ENCODE peak calls at places on chromosome 3, in seven cellular contexts. Y is stimulated activated CD4-positive, alpha-beta T cell treated with anti-CD3 and anti-CD28 coated beads, TNF-alpha, amount 100 ng/mL, for 48 hours; K is naive thymus-derived CD8-positive, alpha-beta T cell; Z is T-cell; P is NCI-H2029 treated with DMSO at 0.1 percent for 48 hours; V is MCF 10A; X is pulmonary artery endothelial cell. J is an unnamed sample.

GRCh38 chr3:45092132-45093031 is 53.8 kb downstream of the CDCP1 start:
- DNase-seq in P (no peak), Y (no peak), X (no peak), V (peak; percentile 71), K (no peak), Z (no peak), J (no peak)

GRCh38 chr3:191382661-191383060 is 52.3 kb upstream of the UTS2B start:
- DNase-seq in Z (no peak), P (no peak), Y (no peak), X (no peak), V (no peak), K (no peak), J (no peak)

GRCh38 chr3:134374791-134375541 is 719 bp upstream of the AMOTL2 start:
- DNase-seq in Y (no peak), Z (no peak), K (no peak), X (no peak), P (peak; percentile 68), V (peak; percentile 78), J (peak; percentile 40)

GRCh38 chr3:117507958-117508357 is 798.4 kb downstream of the TUSC7 start:
- DNase-seq in Z (no peak), Y (no peak), P (no peak), K (no peak), X (no peak), V (no peak), J (no peak)

GRCh38 chr3:47377186-47377585 is 3.6 kb upstream of the PTPN23 start:
- DNase-seq in P (no peak), V (no peak), K (no peak), Z (no peak), X (no peak), Y (no peak), J (no peak)

GRCh38 chr3:142319094-142319493 is 93.7 kb upstream of the GK5 start:
- DNase-seq in P (no peak), K (no peak), V (peak; percentile 22), Z (no peak), Y (no peak), X (no peak), J (peak; percentile 27)

GRCh38 chr3:170352936-170353335 is 4.6 kb upstream of the SKIL start:
- DNase-seq in P (no peak), V (no peak), Y (no peak), X (no peak), K (no peak), Z (no peak), J (no peak)

GRCh38 chr3:137866933-137867332 is 102.8 kb downstream of the SOX14 start:
- DNase-seq in Z (no peak), K (no peak), Y (no peak), V (peak; percentile 8), X (no peak), P (no peak), J (no peak)

GRCh38 chr3:114880078-114880477 is 267.0 kb downstream of the ZBTB20 start:
- DNase-seq in Y (no peak), V (peak; percentile 35), K (no peak), Z (no peak), X (no peak), P (peak; percentile 92), J (no peak)

GRCh38 chr3:196166741-196167140 is 44.5 kb downstream of the ZDHHC19 start:
- DNase-seq in Y (no peak), P (no peak), V (no peak), Z (no peak), K (no peak), X (no peak), J (no peak)

GRCh38 chr3:160399347-160400047 is at the start of gene SMC4:
- DNase-seq in K (peak; percentile 75), Y (peak; percentile 69), P (peak; percentile 98), Z (peak; percentile 79), X (peak; percentile 65), V (peak; percentile 94), J (peak; percentile 93)

GRCh38 chr3:146221276-146221675 is 29.6 kb downstream of the PLSCR4 start:
- DNase-seq in X (no peak), Y (no peak), V (no peak), Z (no peak), P (no peak), K (no peak), J (no peak)

GRCh38 chr3:17258823-17259436 is 374.2 kb downstream of the PLCL2 start:
- DNase-seq in Y (no peak), P (peak; percentile 51), K (no peak), V (peak; percentile 55), Z (no peak), X (no peak), J (peak; percentile 52)

GRCh38 chr3:37214076-37214475 is 39.7 kb upstream of the LRRFIP2 start:
- DNase-seq in P (no peak), Y (no peak), X (no peak), V (no peak), Z (no peak), K (no peak), J (no peak)

GRCh38 chr3:140204271-140204984 is 269.4 kb downstream of the CLSTN2 start:
- DNase-seq in Z (no peak), Y (no peak), V (no peak), X (no peak), P (no peak), K (no peak), J (no peak)

GRCh38 chr3:107690522-107691138 is 167.9 kb downstream of the BBX start:
- DNase-seq in K (no peak), V (peak; percentile 65), X (peak; percentile 27), Z (no peak), Y (no peak), P (peak; percentile 23), J (peak; percentile 63)

GRCh38 chr3:149215474-149215873 is 6.2 kb downstream of the CP start:
- DNase-seq in Z (no peak), P (peak; percentile 40), K (no peak), X (no peak), V (no peak), Y (no peak), J (no peak)

GRCh38 chr3:86244897-86245296 is 746.1 kb downstream of the VGLL3 start:
- DNase-seq in X (no peak), Z (no peak), K (no peak), V (no peak), P (no peak), Y (no peak), J (no peak)

GRCh38 chr3:133750201-133750748 is 4.1 kb downstream of the TF start:
- DNase-seq in V (no peak), P (no peak), K (no peak), Z (no peak), Y (no peak), X (no peak), J (no peak)

GRCh38 chr3:195511136-195511535 is 32.0 kb downstream of the PPP1R2 start:
- DNase-seq in Z (no peak), V (no peak), X (no peak), K (no peak), P (no peak), Y (no peak), J (no peak)

GRCh38 chr3:112619295-112619694 is 21.6 kb downstream of the CCDC80 start:
- DNase-seq in X (no peak), Z (no peak), K (no peak), V (peak; percentile 42), Y (no peak), P (no peak), J (no peak)

GRCh38 chr3:147218976-147219375 is 187.4 kb downstream of the ZIC4 start:
- DNase-seq in K (no peak), Z (no peak), V (no peak), P (no peak), Y (no peak), X (no peak), J (no peak)

GRCh38 chr3:66989860-66990696 is 8.0 kb upstream of the KBTBD8 start:
- DNase-seq in Z (no peak), P (no peak), X (no peak), Y (no peak), V (peak; percentile 22), K (no peak), J (no peak)

GRCh38 chr3:193563999-193564398 is 9.3 kb upstream of the ATP13A4 start:
- DNase-seq in K (no peak), Z (no peak), P (no peak), Y (no peak), X (no peak), V (peak; percentile 22), J (peak; percentile 25)

GRCh38 chr3:38111696-38112377 is 25.1 kb downstream of the ACAA1 start:
- DNase-seq in X (no peak), K (no peak), Y (no peak), Z (no peak), V (no peak), P (no peak), J (no peak)

GRCh38 chr3:49255112-49255511 is 21.9 kb downstream of the C3orf62 start:
- DNase-seq in V (no peak), Y (no peak), P (no peak), Z (no peak), X (no peak), K (no peak), J (no peak)

GRCh38 chr3:191894406-191894805 is 433.4 kb downstream of the PYDC2 start:
- DNase-seq in P (no peak), Y (no peak), K (no peak), V (no peak), Z (no peak), X (no peak), J (no peak)

GRCh38 chr3:25820372-25820771 is 30.5 kb downstream of the OXSM start:
- DNase-seq in Z (no peak), X (peak; percentile 57), Y (no peak), K (no peak), V (peak; percentile 78), P (no peak), J (peak; percentile 78)

GRCh38 chr3:59717679-59718205 is 667.9 kb upstream of the CFAP20DC start:
- DNase-seq in Z (no peak), P (no peak), V (no peak), K (no peak), Y (no peak), X (no peak), J (no peak)

GRCh38 chr3:2097641-2098191 is 950 bp upstream of the CNTN4 start:
- DNase-seq in K (no peak), P (no peak), Z (no peak), Y (no peak), X (no peak), V (peak; percentile 17), J (no peak)

GRCh38 chr3:98982336-98982735 is 80.8 kb upstream of the DCBLD2 start:
- DNase-seq in V (no peak), P (no peak), Z (no peak), Y (no peak), K (no peak), X (no peak), J (no peak)

GRCh38 chr3:158360756-158361448 is 210.1 kb upstream of the MLF1 start:
- DNase-seq in Z (no peak), V (no peak), P (no peak), Y (no peak), X (no peak), K (no peak), J (no peak)

GRCh38 chr3:14976317-14976716 is 28.9 kb downstream of the NR2C2 start:
- DNase-seq in Z (no peak), P (no peak), K (no peak), Y (no peak), V (no peak), X (no peak), J (no peak)

GRCh38 chr3:71511037-71511436 is 72.5 kb downstream of the FOXP1 start:
- DNase-seq in V (no peak), P (no peak), X (no peak), K (no peak), Z (no peak), Y (no peak), J (no peak)